ENCODE peak calls at places on chromosomes 7 and 10, in four cellular contexts. One of them, this sample, is unnamed.

GRCh38 chr7:67738958-67739357 is 742.3 kb downstream of the TYW1 start:
- DNase-seq in non-pigmented ciliary epithelial cell: no peak
- DNase-seq in T-helper 9 cell: no peak
- DNase-seq in iPS DF 19.7: no peak
- DNase-seq in this sample: no peak

GRCh38 chr7:476736-477360 is 42.8 kb downstream of the PDGFA start:
- DNase-seq in non-pigmented ciliary epithelial cell: no peak
- DNase-seq in T-helper 9 cell: no peak
- DNase-seq in iPS DF 19.7: no peak
- DNase-seq in this sample: no peak

GRCh38 chr10:60967260-60967659 is 23.3 kb upstream of the RHOBTB1 start:
- DNase-seq in non-pigmented ciliary epithelial cell: no peak
- DNase-seq in T-helper 9 cell: no peak
- DNase-seq in iPS DF 19.7: no peak
- DNase-seq in this sample: no peak

GRCh38 chr7:36153571-36154097 is 580 bp downstream of the EEPD1 start:
- DNase-seq in non-pigmented ciliary epithelial cell: no peak
- DNase-seq in T-helper 9 cell: no peak
- DNase-seq in iPS DF 19.7: no peak
- DNase-seq in this sample: no peak

GRCh38 chr7:85736085-85736484 is 549.2 kb upstream of the SEMA3D start:
- DNase-seq in non-pigmented ciliary epithelial cell: no peak
- DNase-seq in T-helper 9 cell: no peak
- DNase-seq in iPS DF 19.7: no peak
- DNase-seq in this sample: peak

GRCh38 chr10:44965651-44966097 is 6.1 kb downstream of the RASSF4 start:
- DNase-seq in non-pigmented ciliary epithelial cell: no peak
- DNase-seq in T-helper 9 cell: no peak
- DNase-seq in iPS DF 19.7: no peak
- DNase-seq in this sample: no peak

GRCh38 chr10:50992972-50993766 is 81.1 kb upstream of the PRKG1 start:
- DNase-seq in non-pigmented ciliary epithelial cell: peak
- DNase-seq in T-helper 9 cell: no peak
- DNase-seq in iPS DF 19.7: no peak
- DNase-seq in this sample: no peak

GRCh38 chr10:115747811-115748210 is 525.2 kb downstream of the GFRA1 start:
- DNase-seq in non-pigmented ciliary epithelial cell: no peak
- DNase-seq in T-helper 9 cell: no peak
- DNase-seq in iPS DF 19.7: no peak
- DNase-seq in this sample: no peak

GRCh38 chr7:157027568-157028527 is 17.4 kb upstream of the MNX1 start:
- DNase-seq in non-pigmented ciliary epithelial cell: no peak
- DNase-seq in T-helper 9 cell: no peak
- DNase-seq in iPS DF 19.7: no peak
- DNase-seq in this sample: no peak

GRCh38 chr10:70193391-70193844 is 23.1 kb upstream of the SAR1A start:
- DNase-seq in non-pigmented ciliary epithelial cell: no peak
- DNase-seq in T-helper 9 cell: no peak
- DNase-seq in iPS DF 19.7: no peak
- DNase-seq in this sample: no peak

GRCh38 chr7:139828880-139829653 is at the start of gene TBXAS1:
- DNase-seq in non-pigmented ciliary epithelial cell: no peak
- DNase-seq in T-helper 9 cell: peak
- DNase-seq in iPS DF 19.7: no peak
- DNase-seq in this sample: no peak

GRCh38 chr7:130888468-130888867 is 154.5 kb upstream of the KLF14 start:
- DNase-seq in non-pigmented ciliary epithelial cell: no peak
- DNase-seq in T-helper 9 cell: no peak
- DNase-seq in iPS DF 19.7: no peak
- DNase-seq in this sample: no peak

GRCh38 chr7:34060548-34060947 is 155.2 kb downstream of the BMPER start:
- DNase-seq in non-pigmented ciliary epithelial cell: peak
- DNase-seq in T-helper 9 cell: no peak
- DNase-seq in iPS DF 19.7: no peak
- DNase-seq in this sample: no peak

GRCh38 chr10:124992462-124993344 is 50.8 kb downstream of the ZRANB1 start:
- DNase-seq in non-pigmented ciliary epithelial cell: no peak
- DNase-seq in T-helper 9 cell: no peak
- DNase-seq in iPS DF 19.7: no peak
- DNase-seq in this sample: no peak

GRCh38 chr10:132397036-132397541 is at the start of gene PWWP2B:
- DNase-seq in non-pigmented ciliary epithelial cell: no peak
- DNase-seq in T-helper 9 cell: peak
- DNase-seq in iPS DF 19.7: no peak
- DNase-seq in this sample: peak

GRCh38 chr10:126215767-126216166 is 172.5 kb downstream of the ADAM12 start:
- DNase-seq in non-pigmented ciliary epithelial cell: no peak
- DNase-seq in T-helper 9 cell: no peak
- DNase-seq in iPS DF 19.7: no peak
- DNase-seq in this sample: no peak

GRCh38 chr10:31124852-31125251 is 93.2 kb upstream of the ZNF438 start:
- DNase-seq in non-pigmented ciliary epithelial cell: no peak
- DNase-seq in T-helper 9 cell: no peak
- DNase-seq in iPS DF 19.7: no peak
- DNase-seq in this sample: no peak

GRCh38 chr7:27110163-27110976 is 7.9 kb upstream of the HOXA2 start:
- DNase-seq in non-pigmented ciliary epithelial cell: no peak
- DNase-seq in T-helper 9 cell: no peak
- DNase-seq in iPS DF 19.7: no peak
- DNase-seq in this sample: no peak

GRCh38 chr10:22345301-22346086 is at the start of gene SPAG6:
- DNase-seq in non-pigmented ciliary epithelial cell: no peak
- DNase-seq in T-helper 9 cell: peak
- DNase-seq in iPS DF 19.7: no peak
- DNase-seq in this sample: peak

GRCh38 chr7:66877577-66878300 is 43.3 kb upstream of the TMEM248 start:
- DNase-seq in non-pigmented ciliary epithelial cell: no peak
- DNase-seq in T-helper 9 cell: no peak
- DNase-seq in iPS DF 19.7: no peak
- DNase-seq in this sample: no peak

GRCh38 chr10:52756295-52756694 is 16.3 kb downstream of the MBL2 start:
- DNase-seq in non-pigmented ciliary epithelial cell: no peak
- DNase-seq in T-helper 9 cell: no peak
- DNase-seq in iPS DF 19.7: no peak
- DNase-seq in this sample: no peak

GRCh38 chr7:117172283-117172682 is 150.6 kb downstream of the WNT2 start:
- DNase-seq in non-pigmented ciliary epithelial cell: no peak
- DNase-seq in T-helper 9 cell: no peak
- DNase-seq in iPS DF 19.7: no peak
- DNase-seq in this sample: no peak

GRCh38 chr7:137469191-137469811 is 125.8 kb upstream of the PTN start:
- DNase-seq in non-pigmented ciliary epithelial cell: no peak
- DNase-seq in T-helper 9 cell: no peak
- DNase-seq in iPS DF 19.7: no peak
- DNase-seq in this sample: no peak

GRCh38 chr10:94005050-94005449 is 11.3 kb downstream of the PLCE1 start:
- DNase-seq in non-pigmented ciliary epithelial cell: no peak
- DNase-seq in T-helper 9 cell: no peak
- DNase-seq in iPS DF 19.7: no peak
- DNase-seq in this sample: no peak

GRCh38 chr10:63629363-63630084 is 108.3 kb downstream of the REEP3 start:
- DNase-seq in non-pigmented ciliary epithelial cell: peak
- DNase-seq in T-helper 9 cell: peak
- DNase-seq in iPS DF 19.7: peak
- DNase-seq in this sample: peak

GRCh38 chr10:1579671-1580070 is 157.7 kb downstream of the ADARB2 start:
- DNase-seq in non-pigmented ciliary epithelial cell: no peak
- DNase-seq in T-helper 9 cell: no peak
- DNase-seq in iPS DF 19.7: no peak
- DNase-seq in this sample: no peak

GRCh38 chr10:9792181-9792580 is 1225.5 kb upstream of the CELF2 start:
- DNase-seq in non-pigmented ciliary epithelial cell: no peak
- DNase-seq in T-helper 9 cell: no peak
- DNase-seq in iPS DF 19.7: no peak
- DNase-seq in this sample: no peak

GRCh38 chr10:110399163-110400094 is 94.7 kb upstream of the SMNDC1 start:
- DNase-seq in non-pigmented ciliary epithelial cell: peak
- DNase-seq in T-helper 9 cell: no peak
- DNase-seq in iPS DF 19.7: no peak
- DNase-seq in this sample: no peak

GRCh38 chr7:89023146-89023545 is 227.6 kb upstream of the TEX47 start:
- DNase-seq in non-pigmented ciliary epithelial cell: no peak
- DNase-seq in T-helper 9 cell: no peak
- DNase-seq in iPS DF 19.7: no peak
- DNase-seq in this sample: no peak

This sample was measured in naive thymus-derived CD8-positive, alpha-beta T cell.